ENCODE peak calls at places on chromosome 3, in seven cellular contexts. F, G, C, J, O, Y and V are unnamed samples.
A peak's percentile ranks its signal among the peaks of the same experiment; 100 is the strongest.

GRCh38 chr3:59764131-59764530 is 714.3 kb upstream of the CFAP20DC start:
- DNase-seq in J (no peak), C (no peak), Y (no peak), F (no peak), O (no peak), G (no peak), V (no peak)

GRCh38 chr3:142315083-142315482 is 89.7 kb upstream of the GK5 start:
- DNase-seq in J (no peak), G (no peak), Y (peak; percentile 53), C (no peak), F (no peak), O (no peak), V (no peak)

GRCh38 chr3:194381460-194381875 is 11.9 kb upstream of the LRRC15 start:
- DNase-seq in J (no peak), O (no peak), G (no peak), Y (peak; percentile 12), C (no peak), F (peak; percentile 61), V (no peak)

GRCh38 chr3:129310111-129310601 is 31.5 kb downstream of the HMCES start:
- DNase-seq in F (no peak), G (no peak), O (peak; percentile 56), Y (peak; percentile 100), J (peak; percentile 69), C (no peak), V (peak; percentile 89)

GRCh38 chr3:9902372-9903237 is at the start of gene IL17RE:
- DNase-seq in Y (no peak), O (no peak), F (no peak), C (no peak), G (no peak), J (no peak), V (no peak)

GRCh38 chr3:58948018-58948417 is 101.8 kb downstream of the CFAP20DC start:
- DNase-seq in Y (no peak), O (no peak), C (no peak), F (no peak), J (no peak), G (no peak), V (no peak)

GRCh38 chr3:129278970-129279906 is 568 bp downstream of the HMCES start:
- DNase-seq in C (no peak), F (no peak), Y (peak; percentile 78), G (peak; percentile 22), J (peak; percentile 71), O (peak; percentile 60), V (no peak)

GRCh38 chr3:160278210-160278609 is 53.0 kb downstream of the C3orf80 start:
- DNase-seq in F (no peak), G (no peak), Y (no peak), J (no peak), O (no peak), C (no peak), V (no peak)

GRCh38 chr3:174325834-174326705 is 533.1 kb upstream of the NAALADL2 start:
- DNase-seq in Y (no peak), F (no peak), G (no peak), C (no peak), J (no peak), O (no peak), V (no peak)

GRCh38 chr3:160804762-160805161 is 48.7 kb downstream of the PPM1L start:
- DNase-seq in J (no peak), Y (no peak), F (no peak), C (no peak), O (no peak), G (no peak), V (no peak)

GRCh38 chr3:128411574-128412064 is 55.1 kb downstream of the DNAJB8 start:
- DNase-seq in C (no peak), J (no peak), Y (no peak), F (no peak), O (no peak), G (no peak), V (no peak)

GRCh38 chr3:16516695-16517481 is 3.4 kb upstream of the RFTN1 start:
- DNase-seq in O (no peak), Y (peak; percentile 35), C (no peak), J (peak; percentile 68), G (peak; percentile 38), F (no peak), V (no peak)

GRCh38 chr3:94643400-94643799 is 580.5 kb downstream of the NSUN3 start:
- DNase-seq in J (no peak), Y (no peak), C (no peak), F (no peak), O (peak; percentile 1), G (no peak), V (no peak)

GRCh38 chr3:12590096-12590495 is 33.2 kb downstream of the MKRN2 start:
- DNase-seq in F (no peak), C (no peak), Y (no peak), J (no peak), O (no peak), G (no peak), V (no peak)

GRCh38 chr3:36969540-36970432 is 23.1 kb downstream of the EPM2AIP1 start:
- DNase-seq in G (no peak), J (peak; percentile 92), F (no peak), C (no peak), O (no peak), Y (peak; percentile 96), V (peak; percentile 73)

DNA sequence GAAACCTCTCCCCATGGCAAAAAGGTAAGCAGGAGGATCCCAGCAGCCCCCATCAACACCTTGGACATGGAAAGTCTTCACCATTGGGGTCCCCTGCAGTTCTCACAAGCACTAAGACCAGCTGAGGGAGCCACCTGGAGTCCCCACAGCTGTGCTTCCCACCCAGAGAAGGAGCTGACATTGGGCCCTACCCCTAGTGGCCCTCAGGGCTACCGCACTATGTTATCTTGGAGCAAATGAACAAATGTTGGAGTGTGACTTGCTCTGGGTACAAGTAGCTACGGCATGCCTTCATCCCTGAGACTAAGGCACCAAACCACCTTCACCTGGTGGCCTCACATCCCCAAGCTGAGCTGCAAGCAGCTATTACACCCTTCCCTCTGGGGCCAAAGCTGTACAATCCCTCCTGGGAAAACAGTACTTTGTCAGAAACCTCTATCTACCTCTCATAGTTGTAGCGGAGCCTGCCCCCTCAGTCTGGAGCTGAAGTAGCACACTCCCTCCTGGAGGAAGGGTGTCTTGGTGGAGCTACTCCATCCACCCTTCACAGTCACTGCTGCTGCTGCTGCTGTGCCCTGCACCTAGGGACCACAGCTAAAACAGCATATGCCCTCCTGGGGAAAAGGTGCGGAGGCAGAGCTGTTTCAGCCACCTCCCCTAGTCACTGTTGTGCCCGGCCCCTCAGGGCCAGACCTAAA is 42.7 kb downstream of the SERP1 start:
- DNase-seq in F (no peak), C (no peak), Y (no peak), G (no peak), J (no peak), O (no peak), V (no peak)
- TF ChIP-seq CTCF in F (no peak), C (no peak), Y (no peak), G (no peak), J (no peak), O (no peak), V (no peak)

GRCh38 chr3:112053229-112053628 is 18.7 kb downstream of the TMPRSS7 start:
- DNase-seq in Y (no peak), F (no peak), G (no peak), J (no peak), O (no peak), C (no peak), V (no peak)
- H3K27ac ChIP-seq in Y (no peak overlapping the region), F (no peak overlapping the region), G (no peak overlapping the region), J (no peak overlapping the region), O (no peak overlapping the region), C (no peak overlapping the region), V (no peak overlapping the region)

GRCh38 chr3:108462899-108463298 is 47.5 kb downstream of the MYH15 start:
- DNase-seq in J (no peak), G (no peak), F (no peak), Y (peak; percentile 19), C (no peak), O (no peak), V (no peak)
- TF ChIP-seq CTCF in J (no peak), G (no peak), F (no peak), Y (no peak), C (no peak), O (no peak), V (no peak)

DNA sequence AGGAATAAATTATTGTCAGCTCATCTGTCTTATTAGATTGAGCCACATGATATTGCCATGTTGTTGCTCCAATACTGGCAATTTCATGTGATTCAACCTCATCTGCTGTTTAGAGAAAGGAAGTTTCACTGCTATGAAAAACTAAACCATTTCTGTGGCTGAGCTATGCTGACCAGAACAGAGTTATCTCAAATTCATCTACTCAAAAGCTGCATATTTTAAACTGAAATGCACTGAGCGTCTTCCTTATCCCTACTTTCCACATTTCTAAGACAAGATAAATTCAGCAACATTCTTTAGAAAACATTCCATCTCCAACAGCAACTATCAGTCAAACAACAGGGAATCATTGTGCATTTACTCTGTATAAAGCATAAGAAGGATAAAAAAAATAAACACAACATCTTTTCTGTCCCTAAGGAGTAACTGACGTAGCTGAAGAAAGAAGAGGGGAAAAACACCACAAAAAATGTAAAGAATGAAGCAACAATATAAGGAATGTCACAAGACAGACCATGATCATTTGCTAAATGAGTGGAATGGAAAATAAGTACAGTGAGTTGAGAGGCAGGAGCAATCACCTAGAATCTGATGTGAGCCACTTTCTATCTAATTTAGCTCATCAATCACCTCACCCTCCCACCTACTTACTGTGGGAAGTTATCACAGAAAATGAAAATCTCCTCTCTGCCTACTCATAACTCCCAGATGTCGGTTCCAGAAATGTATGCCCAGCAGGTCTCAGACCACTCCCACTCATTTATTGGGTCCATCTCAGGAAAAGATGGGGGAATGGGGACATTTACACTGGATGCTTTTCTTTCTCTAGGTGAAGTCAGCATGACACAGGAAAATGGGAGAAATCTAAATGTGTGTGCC is 271.2 kb downstream of the FHIT start:
- DNase-seq in G (no peak), C (no peak), O (no peak), J (no peak), Y (no peak), F (no peak), V (no peak)
- H3K27ac ChIP-seq in G (no peak overlapping the region), C (no peak overlapping the region), O (no peak overlapping the region), J (peak overlapping the region; percentile 25), Y (no peak overlapping the region), F (no peak overlapping the region), V (no peak overlapping the region)

GRCh38 chr3:108055931-108056330 is 34.9 kb downstream of the CD47 start:
- DNase-seq in O (no peak), F (no peak), C (no peak), Y (no peak), G (no peak), J (no peak), V (no peak)

GRCh38 chr3:108054935-108055334 is 35.9 kb downstream of the CD47 start:
- DNase-seq in G (no peak), C (no peak), J (no peak), Y (no peak), O (no peak), F (no peak), V (no peak)

GRCh38 chr3:108051005-108051404 is 39.8 kb downstream of the CD47 start:
- DNase-seq in Y (no peak), F (no peak), O (no peak), G (no peak), C (no peak), J (no peak), V (no peak)

GRCh38 chr3:108047987-108048386 is 42.8 kb downstream of the CD47 start:
- DNase-seq in Y (no peak), G (no peak), J (no peak), F (no peak), C (no peak), O (no peak), V (no peak)

GRCh38 chr3:108053025-108053424 is 37.8 kb downstream of the CD47 start:
- DNase-seq in F (no peak), C (no peak), J (no peak), Y (peak; percentile 18), O (peak; percentile 73), G (no peak), V (no peak)
- TF ChIP-seq CTCF in F (no peak), C (no peak), J (no peak), Y (no peak), O (no peak), G (no peak), V (no peak)